ENCODE peak calls at places on chromosomes 16 and 17, in nine cellular contexts. I is PC-9, Z is A673, W is lower lobe of right lung, D is HL-60, Y is IMR-90, S is dorsolateral prefrontal cortex, P is sigmoid colon, J is left ventricle myocardium inferior. N is an unnamed sample.

GRCh38 chr17:6269474-6269873 is 165.4 kb downstream of the AIPL1 start:
- DNase-seq in I (peak), Z (peak), W (no peak), D (no peak), Y (peak), S (no peak), P (no peak), J (peak), N (peak)

GRCh38 chr17:61469474-61469873 is 17.3 kb downstream of the TBX4 start:
- DNase-seq in I (no peak), Z (no peak), W (no peak), D (no peak), Y (no peak), S (no peak), P (peak), J (no peak), N (no peak)

GRCh38 chr16:53504665-53505064 is 1.7 kb upstream of the AKTIP start:
- DNase-seq in I (no peak), Z (no peak), W (no peak), D (no peak), Y (peak), S (no peak), P (no peak), J (no peak), N (no peak)

GRCh38 chr17:48728232-48729231 is at the start of gene HOXB13:
- DNase-seq in I (peak), Z (peak), W (no peak), D (no peak), Y (peak), S (no peak), P (peak), J (peak), N (peak)

GRCh38 chr16:3007059-3007956 is 5.4 kb upstream of the CLDN9 start:
- DNase-seq in I (no peak), Z (no peak), W (no peak), D (no peak), Y (no peak), S (no peak), P (no peak), J (no peak), N (no peak)

GRCh38 chr16:19027416-19027815 is 40.0 kb upstream of the COQ7 start:
- DNase-seq in I (no peak), Z (no peak), W (no peak), D (no peak), Y (no peak), S (no peak), P (no peak), J (no peak), N (no peak)

GRCh38 chr16:74747716-74748041 is 26.9 kb downstream of the FA2H start:
- DNase-seq in I (no peak), Z (no peak), W (no peak), D (no peak), Y (no peak), S (no peak), P (no peak), J (no peak), N (no peak)

GRCh38 chr16:83171396-83171795 is 544.6 kb downstream of the CDH13 start:
- DNase-seq in I (no peak), Z (peak), W (no peak), D (no peak), Y (no peak), S (no peak), P (no peak), J (no peak), N (no peak)

GRCh38 chr16:2827831-2828520 is 2.1 kb upstream of the ZG16B start:
- DNase-seq in I (no peak), Z (no peak), W (peak), D (no peak), Y (no peak), S (no peak), P (peak), J (no peak), N (no peak)

GRCh38 chr16:59510008-59510424 is 775.9 kb upstream of the GOT2 start:
- DNase-seq in I (no peak), Z (no peak), W (no peak), D (no peak), Y (no peak), S (peak), P (no peak), J (no peak), N (no peak)

GRCh38 chr17:76051071-76051467 is 21.2 kb downstream of the SRP68 start:
- DNase-seq in I (peak), Z (no peak), W (no peak), D (no peak), Y (no peak), S (no peak), P (no peak), J (no peak), N (no peak)

GRCh38 chr17:45900723-45901415 is 6.5 kb downstream of the MAPT start:
- DNase-seq in I (no peak), Z (no peak), W (no peak), D (no peak), Y (no peak), S (no peak), P (no peak), J (no peak), N (no peak)

GRCh38 chr16:56841233-56841632 is 23.8 kb upstream of the SLC12A3 start:
- DNase-seq in I (no peak), Z (no peak), W (no peak), D (no peak), Y (peak), S (no peak), P (no peak), J (no peak), N (no peak)

GRCh38 chr16:78984887-78985464 is 615.6 kb downstream of the MAF start:
- DNase-seq in I (no peak), Z (peak), W (no peak), D (no peak), Y (no peak), S (no peak), P (no peak), J (peak), N (no peak)

GRCh38 chr16:54482892-54483574 is 196.4 kb upstream of the IRX3 start:
- DNase-seq in I (no peak), Z (no peak), W (no peak), D (no peak), Y (no peak), S (no peak), P (no peak), J (peak), N (no peak)

GRCh38 chr17:35011671-35012216 is 31.4 kb downstream of the LIG3 start:
- DNase-seq in I (no peak), Z (no peak), W (no peak), D (no peak), Y (peak), S (no peak), P (no peak), J (no peak), N (no peak)

GRCh38 chr17:77541995-77542394 is 401.2 kb downstream of the SEC14L1 start:
- DNase-seq in I (no peak), Z (no peak), W (no peak), D (no peak), Y (no peak), S (no peak), P (no peak), J (no peak), N (no peak)

GRCh38 chr17:77540975-77541374 is 400.2 kb downstream of the SEC14L1 start:
- DNase-seq in I (no peak), Z (no peak), W (peak), D (no peak), Y (no peak), S (no peak), P (no peak), J (no peak), N (no peak)

GRCh38 chr17:77544347-77544746 is 403.6 kb downstream of the SEC14L1 start:
- DNase-seq in I (no peak), Z (no peak), W (no peak), D (no peak), Y (no peak), S (no peak), P (no peak), J (no peak), N (no peak)

GRCh38 chr17:77542551-77543490 is 402.1 kb downstream of the SEC14L1 start:
- DNase-seq in I (peak), Z (peak), W (peak), D (no peak), Y (peak), S (peak), P (peak), J (peak), N (peak)

GRCh38 chr17:77543779-77544178 is 403.0 kb downstream of the SEC14L1 start:
- DNase-seq in I (no peak), Z (no peak), W (no peak), D (no peak), Y (no peak), S (no peak), P (no peak), J (no peak), N (no peak)
- TF ChIP-seq CTCF in I (no peak), Z (no peak), W (no peak), D (no peak), Y (no peak), S (no peak), P (no peak), J (no peak), N (no peak)

GRCh38 chr17:64004903-64005733 is 7.0 kb downstream of the PRR29 start:
- DNase-seq in I (no peak), Z (no peak), W (no peak), D (no peak), Y (no peak), S (no peak), P (peak), J (no peak), N (no peak)

GRCh38 chr17:64007838-64008282 is 9.7 kb downstream of the PRR29 start:
- DNase-seq in I (no peak), Z (no peak), W (no peak), D (no peak), Y (no peak), S (no peak), P (no peak), J (no peak), N (no peak)

GRCh38 chr17:64004218-64004770 is 6.1 kb downstream of the PRR29 start:
- DNase-seq in I (no peak), Z (no peak), W (no peak), D (no peak), Y (no peak), S (no peak), P (peak), J (no peak), N (no peak)

GRCh38 chr17:64006361-64007088 is 8.4 kb downstream of the PRR29 start:
- DNase-seq in I (no peak), Z (no peak), W (no peak), D (no peak), Y (no peak), S (no peak), P (peak), J (peak), N (no peak)

GRCh38 chr17:64005734-64006167 is 7.6 kb downstream of the PRR29 start:
- DNase-seq in I (peak), Z (no peak), W (peak), D (no peak), Y (no peak), S (no peak), P (peak), J (no peak), N (no peak)
- H3K27ac ChIP-seq in I (peak), Z (no peak), W (peak), D (no peak), Y (no peak), S (peak), P (peak), J (peak), N (no peak)

DNA sequence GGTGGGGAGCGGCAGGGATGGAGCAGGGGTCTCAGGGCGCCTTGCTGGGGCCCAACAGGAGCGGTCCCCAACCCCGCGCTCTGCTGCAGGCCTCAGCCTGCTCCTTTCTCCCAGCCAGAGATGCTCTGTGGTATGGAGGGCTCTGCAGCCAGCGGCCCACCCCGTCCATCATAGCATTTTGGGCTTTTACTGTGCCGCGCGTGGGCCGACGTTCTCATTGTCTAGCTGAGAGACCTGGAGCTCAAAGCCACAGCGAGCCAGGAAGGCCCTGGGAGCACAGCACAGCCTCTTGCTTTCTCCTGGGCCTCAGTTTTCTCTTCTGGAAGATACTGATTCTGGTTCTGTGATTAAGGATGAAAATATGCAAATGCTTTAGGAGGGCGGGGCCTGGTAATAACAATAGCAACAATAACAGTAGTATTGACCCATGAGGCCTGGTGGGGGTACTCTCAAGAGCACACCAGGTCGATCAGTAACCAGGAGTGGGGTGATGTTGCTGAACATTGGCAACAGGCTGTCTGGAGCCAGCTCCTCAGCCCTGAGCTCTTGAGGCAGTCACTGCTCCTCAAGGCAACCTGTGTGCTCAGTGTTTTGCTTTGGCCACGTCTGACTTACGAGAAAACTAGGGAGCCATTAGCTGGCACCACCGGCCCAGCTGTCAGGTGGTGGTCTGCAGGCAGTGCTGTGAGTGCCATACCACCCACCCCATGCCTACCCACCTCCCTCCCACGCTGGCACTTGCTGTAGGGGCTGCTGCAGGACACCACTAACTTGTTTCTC is 1.1 kb upstream of the RASD1 start:
- DNase-seq in I (no peak), Z (no peak), W (no peak), D (no peak), Y (no peak), S (no peak), P (no peak), J (no peak), N (no peak)
- TF ChIP-seq CTCF in I (peak), Z (no peak), W (peak), D (no peak), Y (no peak), S (no peak), P (no peak), J (no peak), N (peak)

GRCh38 chr17:19255279-19255678 is 18.1 kb downstream of the EPN2 start:
- DNase-seq in I (no peak), Z (no peak), W (no peak), D (no peak), Y (no peak), S (no peak), P (no peak), J (no peak), N (no peak)

GRCh38 chr17:19260958-19261357 is 23.8 kb downstream of the EPN2 start:
- DNase-seq in I (no peak), Z (peak), W (no peak), D (no peak), Y (no peak), S (no peak), P (peak), J (no peak), N (peak)

GRCh38 chr17:19254651-19255050 is 17.5 kb downstream of the EPN2 start:
- DNase-seq in I (no peak), Z (no peak), W (no peak), D (no peak), Y (no peak), S (no peak), P (peak), J (no peak), N (no peak)

GRCh38 chr17:19262650-19263620 is 25.8 kb downstream of the EPN2 start:
- DNase-seq in I (no peak), Z (peak), W (peak), D (no peak), Y (peak), S (no peak), P (peak), J (no peak), N (peak)

DNA sequence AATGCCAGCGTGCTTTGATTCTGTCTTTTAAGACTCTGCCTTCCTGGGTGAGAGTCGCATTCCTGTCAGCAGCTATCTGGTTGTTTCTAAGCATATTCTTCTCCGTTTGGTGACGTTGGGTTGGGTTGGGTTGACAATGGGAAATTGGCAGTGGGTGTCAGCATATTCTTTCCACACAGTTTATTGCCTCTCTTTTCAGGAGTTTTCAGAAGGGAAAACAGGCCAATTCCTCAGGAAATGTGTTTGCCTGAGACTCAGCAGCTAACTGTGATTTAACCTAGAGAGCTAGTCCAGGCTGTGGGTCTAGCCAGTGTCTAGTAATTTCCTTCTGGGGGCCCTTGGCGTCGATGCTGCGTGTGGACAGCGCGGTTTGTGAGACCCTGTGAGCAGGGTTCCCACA is 21.2 kb downstream of the EPN2 start:
- DNase-seq in I (no peak), Z (no peak), W (no peak), D (no peak), Y (no peak), S (no peak), P (no peak), J (no peak), N (no peak)
- H3K27ac ChIP-seq in I (no peak), Z (no peak), W (no peak), D (no peak), Y (no peak), S (peak), P (no peak), J (peak), N (no peak)

GRCh38 chr17:5069724-5070123 is 8.5 kb upstream of the ZFP3 start:
- DNase-seq in I (no peak), Z (no peak), W (no peak), D (no peak), Y (peak), S (no peak), P (no peak), J (no peak), N (no peak)

GRCh38 chr17:5065227-5065744 is 13.0 kb upstream of the ZFP3 start:
- DNase-seq in I (no peak), Z (no peak), W (no peak), D (no peak), Y (no peak), S (no peak), P (no peak), J (no peak), N (no peak)
- TF ChIP-seq CTCF in I (no peak), Z (no peak), W (no peak), D (no peak), Y (no peak), S (no peak), P (no peak), J (no peak), N (no peak)

DNA sequence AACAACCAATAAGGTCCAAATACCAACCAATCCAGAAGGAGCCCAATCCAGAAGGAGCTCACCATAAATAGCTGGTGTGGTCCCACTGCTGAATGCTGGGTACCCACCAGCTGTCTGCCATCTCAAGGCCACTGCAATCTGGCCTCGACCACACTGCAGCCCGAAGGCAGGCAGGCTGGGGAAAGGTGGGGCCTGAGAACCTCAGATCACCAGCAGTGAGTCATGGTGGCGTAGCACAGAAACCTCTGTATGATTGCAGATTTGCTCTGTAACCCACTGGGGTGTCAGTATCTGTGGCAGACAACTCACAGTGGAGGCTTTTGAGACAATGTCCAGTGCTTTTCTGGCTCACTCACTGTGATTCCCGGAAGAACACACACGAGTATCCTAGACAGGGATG is 14.7 kb upstream of the CMTR2 start:
- DNase-seq in I (peak), Z (no peak), W (no peak), D (no peak), Y (peak), S (no peak), P (no peak), J (no peak), N (peak)
- H3K27ac ChIP-seq in I (peak), Z (no peak), W (no peak), D (no peak), Y (no peak), S (no peak), P (no peak), J (no peak), N (no peak)

GRCh38 chr16:21684199-21684598 is 20.4 kb downstream of the OTOA start:
- DNase-seq in I (no peak), Z (peak), W (no peak), D (no peak), Y (no peak), S (no peak), P (no peak), J (no peak), N (no peak)
- TF ChIP-seq CTCF in I (peak), Z (peak), W (peak), D (peak), Y (peak), S (no peak), P (no peak), J (peak), N (peak)

GRCh38 chr16:9065077-9065476 is 26.4 kb upstream of the HAPSTR1 start:
- DNase-seq in I (no peak), Z (no peak), W (no peak), D (no peak), Y (no peak), S (no peak), P (no peak), J (no peak), N (no peak)

GRCh38 chr16:9060225-9060624 is 31.2 kb upstream of the HAPSTR1 start:
- DNase-seq in I (no peak), Z (no peak), W (no peak), D (no peak), Y (no peak), S (no peak), P (no peak), J (no peak), N (no peak)

GRCh38 chr16:9062301-9062700 is 29.1 kb upstream of the HAPSTR1 start:
- DNase-seq in I (no peak), Z (no peak), W (no peak), D (no peak), Y (no peak), S (no peak), P (no peak), J (no peak), N (no peak)

GRCh38 chr16:9058211-9058610 is 33.2 kb upstream of the HAPSTR1 start:
- DNase-seq in I (no peak), Z (no peak), W (no peak), D (no peak), Y (no peak), S (no peak), P (no peak), J (no peak), N (no peak)

DNA sequence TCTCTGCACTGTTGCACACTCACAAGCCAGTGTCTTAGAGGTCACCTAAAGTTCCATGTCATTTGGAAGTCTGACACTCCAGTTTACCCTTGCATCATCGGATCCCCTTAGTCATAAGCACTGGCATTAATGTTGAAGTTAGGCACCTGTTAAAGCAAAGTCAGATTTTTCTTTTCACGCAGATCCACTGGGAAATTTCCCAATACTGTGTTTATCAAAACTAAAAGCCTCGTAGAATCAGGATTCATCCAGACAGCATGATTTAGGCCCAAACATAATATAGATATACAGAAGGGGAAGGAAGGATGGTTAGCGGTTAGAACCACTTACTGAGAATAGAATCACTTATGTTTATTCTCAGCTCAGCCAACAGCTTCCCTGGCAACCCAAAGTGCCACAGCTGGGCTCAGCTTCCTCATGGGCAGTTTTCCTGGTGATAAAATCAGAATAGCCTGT is 30.1 kb upstream of the HAPSTR1 start:
- DNase-seq in I (no peak), Z (no peak), W (no peak), D (peak), Y (peak), S (peak), P (no peak), J (peak), N (no peak)
- H3K27ac ChIP-seq in I (peak), Z (no peak), W (no peak), D (no peak), Y (no peak), S (no peak), P (no peak), J (peak), N (peak)

GRCh38 chr16:85513649-85514048 is 99.5 kb upstream of the GSE1 start:
- DNase-seq in I (no peak), Z (no peak), W (no peak), D (no peak), Y (no peak), S (no peak), P (no peak), J (no peak), N (no peak)

GRCh38 chr16:85514601-85515318 is 98.4 kb upstream of the GSE1 start:
- DNase-seq in I (peak), Z (peak), W (peak), D (no peak), Y (peak), S (peak), P (peak), J (peak), N (peak)

GRCh38 chr16:85513180-85513579 is 99.9 kb upstream of the GSE1 start:
- DNase-seq in I (no peak), Z (no peak), W (no peak), D (no peak), Y (no peak), S (no peak), P (no peak), J (no peak), N (no peak)

GRCh38 chr16:85515319-85515745 is 97.8 kb upstream of the GSE1 start:
- DNase-seq in I (no peak), Z (peak), W (no peak), D (no peak), Y (no peak), S (no peak), P (no peak), J (no peak), N (no peak)

GRCh38 chr16:85514295-85514600 is 98.9 kb upstream of the GSE1 start:
- DNase-seq in I (no peak), Z (no peak), W (peak), D (no peak), Y (peak), S (no peak), P (peak), J (peak), N (no peak)
- TF ChIP-seq CTCF in I (no peak), Z (no peak), W (no peak), D (no peak), Y (no peak), S (no peak), P (no peak), J (no peak), N (no peak)

N was measured in RWPE1.